ENCODE peak calls at places on chromosome 13, in four cellular contexts. X is NCI-H2081, M is bronchial epithelial cell, N is colonic mucosa. U is an unnamed sample.

GRCh38 chr13:114110091-114110829 is 22.2 kb downstream of the RASA3 start:
- DNase-seq in X (no peak), M (no peak), N (no peak), U (peak)

GRCh38 chr13:97360610-97361009 is 73.4 kb upstream of the RAP2A start:
- DNase-seq in X (no peak), M (no peak), N (no peak), U (no peak)

GRCh38 chr13:90801621-90802020 is 545.9 kb upstream of the MIR17HG start:
- DNase-seq in N (no peak), M (no peak), X (no peak), U (no peak)

GRCh38 chr13:73336789-73337188 is 278.0 kb downstream of the KLF5 start:
- DNase-seq in M (peak), X (no peak), N (no peak), U (no peak)

GRCh38 chr13:51643114-51643881 is 59.0 kb downstream of the WDFY2 start:
- DNase-seq in M (peak), X (no peak), N (no peak), U (no peak)

GRCh38 chr13:113647351-113648217 is 10.4 kb downstream of the ATP4B start:
- DNase-seq in M (peak), X (peak), N (peak), U (no peak)

GRCh38 chr13:70604448-70604847 is 496.2 kb upstream of the KLHL1 start:
- DNase-seq in X (no peak), N (no peak), M (no peak), U (no peak)

GRCh38 chr13:24683833-24684599 is 3.8 kb downstream of the ATP12A start:
- DNase-seq in N (peak), M (peak), X (peak), U (peak)

GRCh38 chr13:77300176-77301141 is 26.4 kb downstream of the MYCBP2 start:
- DNase-seq in X (no peak), M (peak), N (no peak), U (no peak)

GRCh38 chr13:40388617-40389016 is 277.8 kb downstream of the FOXO1 start:
- DNase-seq in M (no peak), N (peak), X (no peak), U (peak)

GRCh38 chr13:32745509-32745908 is 159.3 kb downstream of the PDS5B start:
- DNase-seq in N (no peak), M (no peak), X (no peak), U (no peak)

GRCh38 chr13:44191504-44192171 is 182.0 kb upstream of the SERP2 start:
- DNase-seq in X (peak), M (peak), N (peak), U (peak)

GRCh38 chr13:28754698-28755545 is 36.2 kb upstream of the SLC46A3 start:
- DNase-seq in M (no peak), X (no peak), N (peak), U (no peak)

GRCh38 chr13:71876648-71877279 is 9.8 kb upstream of the DACH1 start:
- DNase-seq in N (no peak), X (no peak), M (no peak), U (no peak)

GRCh38 chr13:34172048-34172447 is 354.1 kb downstream of the RFC3 start:
- DNase-seq in N (no peak), M (peak), X (no peak), U (no peak)

GRCh38 chr13:50691176-50691681 is 152.3 kb downstream of the DLEU7 start:
- DNase-seq in M (no peak), X (no peak), N (no peak), U (no peak)

GRCh38 chr13:51764184-51765141 is 39.5 kb downstream of the DHRS12 start:
- DNase-seq in X (no peak), N (peak), M (peak), U (no peak)

GRCh38 chr13:91375119-91375729 is 23.2 kb upstream of the GPC5 start:
- DNase-seq in N (no peak), X (no peak), M (no peak), U (peak)

GRCh38 chr13:26022538-26023292 is 29.1 kb downstream of the SHISA2 start:
- DNase-seq in M (peak), N (no peak), X (no peak), U (no peak)

GRCh38 chr13:102550507-102550906 is 46.3 kb upstream of the TPP2 start:
- DNase-seq in N (no peak), X (no peak), M (no peak), U (no peak)

GRCh38 chr13:33119022-33119735 is 103.0 kb downstream of the KL start:
- DNase-seq in X (no peak), N (no peak), M (no peak), U (no peak)

GRCh38 chr13:108987488-108987887 is 358.1 kb downstream of the MYO16 start:
- DNase-seq in X (no peak), M (peak), N (no peak), U (no peak)

GRCh38 chr13:42660367-42660965 is 86.5 kb downstream of the TNFSF11 start:
- DNase-seq in X (no peak), M (peak), N (no peak), U (no peak)

GRCh38 chr13:102645701-102646100 is 48.9 kb downstream of the TPP2 start:
- DNase-seq in M (no peak), N (no peak), X (no peak), U (no peak)

GRCh38 chr13:26509491-26509890 is 48.0 kb upstream of the WASF3 start:
- DNase-seq in N (no peak), M (no peak), X (no peak), U (no peak)

GRCh38 chr13:21478881-21479808 is 20.0 kb upstream of the ZDHHC20 start:
- DNase-seq in X (peak), M (peak), N (peak), U (no peak)

GRCh38 chr13:23871616-23872220 is 17.5 kb downstream of the MIPEP start:
- DNase-seq in M (peak), X (no peak), N (no peak), U (no peak)

GRCh38 chr13:91184244-91184926 is 163.1 kb upstream of the MIR17HG start:
- DNase-seq in N (no peak), M (no peak), X (no peak), U (no peak)

GRCh38 chr13:59176775-59177174 is 987.0 kb downstream of the DIAPH3 start:
- DNase-seq in N (no peak), X (no peak), M (no peak), U (peak)

GRCh38 chr13:60514891-60515290 is 117.9 kb downstream of the TDRD3 start:
- DNase-seq in X (no peak), M (no peak), N (no peak), U (no peak)

GRCh38 chr13:98746968-98747367 is 5.5 kb downstream of the SLC15A1 start:
- DNase-seq in M (peak), N (no peak), X (no peak), U (no peak)

GRCh38 chr13:42654760-42655159 is 80.8 kb downstream of the TNFSF11 start:
- DNase-seq in X (no peak), M (peak), N (no peak), U (no peak)

GRCh38 chr13:102122147-102122546 is 279.7 kb downstream of the FGF14 start:
- DNase-seq in X (no peak), M (no peak), N (no peak), U (no peak)